ENCODE peak calls at places on chromosome 4, in ten cellular contexts. One of them, this sample, is unnamed.

GRCh38 chr4:39770969-39771724 is 73.2 kb downstream of the UBE2K start:
- DNase-seq in IMR-90: no peak
- DNase-seq in GM23248: no peak
- DNase-seq in SK-N-SH: peak; percentile 27
- DNase-seq in GM13977: no peak
- DNase-seq in Peyer's patch: no peak
- DNase-seq in amygdala: no peak
- DNase-seq in posterior cingulate gyrus: no peak
- DNase-seq in OCI-LY7: no peak
- DNase-seq in NCI-H1694 treated with DMSO at 0.1 percent for 48 hours: no peak
- DNase-seq in this sample: no peak

GRCh38 chr4:88985088-88985779 is 71.8 kb downstream of the FAM13A start:
- DNase-seq in NCI-H1694 treated with DMSO at 0.1 percent for 48 hours: no peak
- DNase-seq in IMR-90: peak; percentile 89
- DNase-seq in Peyer's patch: no peak
- DNase-seq in posterior cingulate gyrus: no peak
- DNase-seq in OCI-LY7: no peak
- DNase-seq in amygdala: no peak
- DNase-seq in GM13977: no peak
- DNase-seq in SK-N-SH: no peak
- DNase-seq in GM23248: peak; percentile 65
- DNase-seq in this sample: no peak

GRCh38 chr4:41258783-41259182 is 2.1 kb downstream of the UCHL1 start:
- DNase-seq in IMR-90: peak; percentile 86
- DNase-seq in NCI-H1694 treated with DMSO at 0.1 percent for 48 hours: peak; percentile 40
- DNase-seq in OCI-LY7: peak; percentile 71
- DNase-seq in GM23248: peak; percentile 82
- DNase-seq in posterior cingulate gyrus: peak; percentile 35
- DNase-seq in Peyer's patch: no peak
- DNase-seq in GM13977: no peak
- DNase-seq in amygdala: peak; percentile 4
- DNase-seq in SK-N-SH: peak; percentile 54
- DNase-seq in this sample: no peak

GRCh38 chr4:185887125-185887524 is 75.1 kb upstream of the SORBS2 start:
- DNase-seq in OCI-LY7: peak; percentile 63
- DNase-seq in amygdala: no peak
- DNase-seq in SK-N-SH: no peak
- DNase-seq in posterior cingulate gyrus: no peak
- DNase-seq in IMR-90: no peak
- DNase-seq in GM23248: no peak
- DNase-seq in NCI-H1694 treated with DMSO at 0.1 percent for 48 hours: no peak
- DNase-seq in GM13977: no peak
- DNase-seq in Peyer's patch: no peak
- DNase-seq in this sample: no peak

GRCh38 chr4:29549308-29549707 is 1170.9 kb upstream of the PCDH7 start:
- DNase-seq in IMR-90: peak; percentile 47
- DNase-seq in GM13977: no peak
- DNase-seq in OCI-LY7: no peak
- DNase-seq in SK-N-SH: no peak
- DNase-seq in NCI-H1694 treated with DMSO at 0.1 percent for 48 hours: no peak
- DNase-seq in amygdala: no peak
- DNase-seq in GM23248: no peak
- DNase-seq in Peyer's patch: no peak
- DNase-seq in posterior cingulate gyrus: no peak
- DNase-seq in this sample: no peak

GRCh38 chr4:188175288-188175687 is 36.0 kb downstream of the TRIML1 start:
- DNase-seq in NCI-H1694 treated with DMSO at 0.1 percent for 48 hours: no peak
- DNase-seq in OCI-LY7: no peak
- DNase-seq in posterior cingulate gyrus: no peak
- DNase-seq in IMR-90: peak; percentile 28
- DNase-seq in GM13977: no peak
- DNase-seq in amygdala: no peak
- DNase-seq in SK-N-SH: no peak
- DNase-seq in Peyer's patch: no peak
- DNase-seq in GM23248: no peak
- DNase-seq in this sample: no peak

GRCh38 chr4:26459756-26460530 is 30.3 kb downstream of the CCKAR start:
- DNase-seq in SK-N-SH: no peak
- DNase-seq in IMR-90: peak; percentile 90
- DNase-seq in OCI-LY7: no peak
- DNase-seq in NCI-H1694 treated with DMSO at 0.1 percent for 48 hours: no peak
- DNase-seq in Peyer's patch: no peak
- DNase-seq in posterior cingulate gyrus: no peak
- DNase-seq in GM23248: peak; percentile 73
- DNase-seq in amygdala: no peak
- DNase-seq in GM13977: no peak
- DNase-seq in this sample: peak; percentile 62

GRCh38 chr4:112813790-112814189 is 176.8 kb downstream of the LARP7 start:
- DNase-seq in GM23248: peak; percentile 77
- DNase-seq in IMR-90: peak; percentile 34
- DNase-seq in amygdala: no peak
- DNase-seq in posterior cingulate gyrus: no peak
- DNase-seq in GM13977: peak; percentile 54
- DNase-seq in OCI-LY7: no peak
- DNase-seq in Peyer's patch: no peak
- DNase-seq in NCI-H1694 treated with DMSO at 0.1 percent for 48 hours: no peak
- DNase-seq in SK-N-SH: no peak
- DNase-seq in this sample: no peak

GRCh38 chr4:94897023-94897422 is 139.3 kb downstream of the BMPR1B start:
- DNase-seq in OCI-LY7: no peak
- DNase-seq in NCI-H1694 treated with DMSO at 0.1 percent for 48 hours: no peak
- DNase-seq in SK-N-SH: no peak
- DNase-seq in GM13977: no peak
- DNase-seq in Peyer's patch: no peak
- DNase-seq in IMR-90: no peak
- DNase-seq in posterior cingulate gyrus: no peak
- DNase-seq in amygdala: no peak
- DNase-seq in GM23248: no peak
- DNase-seq in this sample: no peak

GRCh38 chr4:140609548-140610425 is 41.0 kb upstream of the UCP1 start:
- DNase-seq in NCI-H1694 treated with DMSO at 0.1 percent for 48 hours: peak; percentile 76
- DNase-seq in IMR-90: peak; percentile 55
- DNase-seq in GM13977: peak; percentile 72
- DNase-seq in OCI-LY7: peak; percentile 75
- DNase-seq in amygdala: no peak
- DNase-seq in GM23248: peak; percentile 72
- DNase-seq in SK-N-SH: peak; percentile 83
- DNase-seq in posterior cingulate gyrus: no peak
- DNase-seq in Peyer's patch: no peak
- DNase-seq in this sample: no peak

GRCh38 chr4:4781936-4782754 is 77.3 kb upstream of the MSX1 start:
- DNase-seq in GM13977: no peak
- DNase-seq in IMR-90: peak; percentile 72
- DNase-seq in Peyer's patch: no peak
- DNase-seq in OCI-LY7: no peak
- DNase-seq in amygdala: no peak
- DNase-seq in SK-N-SH: peak; percentile 41
- DNase-seq in NCI-H1694 treated with DMSO at 0.1 percent for 48 hours: no peak
- DNase-seq in GM23248: peak; percentile 80
- DNase-seq in posterior cingulate gyrus: no peak
- DNase-seq in this sample: no peak

GRCh38 chr4:121217385-121217784 is 53.3 kb upstream of the TNIP3 start:
- DNase-seq in Peyer's patch: no peak
- DNase-seq in SK-N-SH: no peak
- DNase-seq in amygdala: no peak
- DNase-seq in posterior cingulate gyrus: no peak
- DNase-seq in GM13977: no peak
- DNase-seq in IMR-90: peak; percentile 46
- DNase-seq in OCI-LY7: no peak
- DNase-seq in GM23248: peak; percentile 76
- DNase-seq in NCI-H1694 treated with DMSO at 0.1 percent for 48 hours: no peak
- DNase-seq in this sample: no peak

GRCh38 chr4:41256131-41256739 is 493 bp upstream of the UCHL1 start:
- DNase-seq in OCI-LY7: peak; percentile 27
- DNase-seq in amygdala: no peak
- DNase-seq in GM23248: peak; percentile 36
- DNase-seq in SK-N-SH: peak; percentile 60
- DNase-seq in NCI-H1694 treated with DMSO at 0.1 percent for 48 hours: no peak
- DNase-seq in GM13977: no peak
- DNase-seq in Peyer's patch: no peak
- DNase-seq in posterior cingulate gyrus: no peak
- DNase-seq in IMR-90: peak; percentile 74
- DNase-seq in this sample: no peak

GRCh38 chr4:30855232-30855631 is 135.1 kb downstream of the PCDH7 start:
- DNase-seq in amygdala: no peak
- DNase-seq in SK-N-SH: no peak
- DNase-seq in OCI-LY7: no peak
- DNase-seq in Peyer's patch: no peak
- DNase-seq in GM13977: no peak
- DNase-seq in posterior cingulate gyrus: no peak
- DNase-seq in NCI-H1694 treated with DMSO at 0.1 percent for 48 hours: no peak
- DNase-seq in GM23248: no peak
- DNase-seq in IMR-90: no peak
- DNase-seq in this sample: no peak

GRCh38 chr4:25667931-25668557 is 12.4 kb downstream of the SLC34A2 start:
- DNase-seq in posterior cingulate gyrus: no peak
- DNase-seq in amygdala: no peak
- DNase-seq in IMR-90: no peak
- DNase-seq in Peyer's patch: no peak
- DNase-seq in NCI-H1694 treated with DMSO at 0.1 percent for 48 hours: no peak
- DNase-seq in GM13977: no peak
- DNase-seq in OCI-LY7: no peak
- DNase-seq in GM23248: no peak
- DNase-seq in SK-N-SH: no peak
- DNase-seq in this sample: no peak

GRCh38 chr4:85498068-85498733 is 23.3 kb downstream of the ARHGAP24 start:
- DNase-seq in GM13977: peak; percentile 31
- DNase-seq in GM23248: peak; percentile 86
- DNase-seq in posterior cingulate gyrus: no peak
- DNase-seq in NCI-H1694 treated with DMSO at 0.1 percent for 48 hours: no peak
- DNase-seq in SK-N-SH: no peak
- DNase-seq in Peyer's patch: no peak
- DNase-seq in IMR-90: peak; percentile 28
- DNase-seq in amygdala: no peak
- DNase-seq in OCI-LY7: no peak
- DNase-seq in this sample: no peak

GRCh38 chr4:8647626-8648025 is 55.1 kb downstream of the CPZ start:
- DNase-seq in SK-N-SH: no peak
- DNase-seq in IMR-90: no peak
- DNase-seq in GM23248: no peak
- DNase-seq in GM13977: no peak
- DNase-seq in amygdala: no peak
- DNase-seq in NCI-H1694 treated with DMSO at 0.1 percent for 48 hours: no peak
- DNase-seq in Peyer's patch: no peak
- DNase-seq in posterior cingulate gyrus: no peak
- DNase-seq in OCI-LY7: no peak
- DNase-seq in this sample: no peak

GRCh38 chr4:107148922-107149321 is 112.8 kb upstream of the DKK2 start:
- DNase-seq in IMR-90: no peak
- DNase-seq in posterior cingulate gyrus: no peak
- DNase-seq in GM23248: no peak
- DNase-seq in Peyer's patch: no peak
- DNase-seq in NCI-H1694 treated with DMSO at 0.1 percent for 48 hours: no peak
- DNase-seq in amygdala: no peak
- DNase-seq in SK-N-SH: no peak
- DNase-seq in GM13977: no peak
- DNase-seq in OCI-LY7: no peak
- DNase-seq in this sample: no peak

GRCh38 chr4:2862528-2862927 is 18.9 kb downstream of the ADD1 start:
- DNase-seq in posterior cingulate gyrus: no peak
- DNase-seq in SK-N-SH: no peak
- DNase-seq in NCI-H1694 treated with DMSO at 0.1 percent for 48 hours: no peak
- DNase-seq in Peyer's patch: no peak
- DNase-seq in GM23248: peak; percentile 71
- DNase-seq in IMR-90: peak; percentile 41
- DNase-seq in GM13977: no peak
- DNase-seq in amygdala: no peak
- DNase-seq in OCI-LY7: no peak
- DNase-seq in this sample: no peak

GRCh38 chr4:142598132-142598531 is 248.0 kb downstream of the INPP4B start:
- DNase-seq in SK-N-SH: no peak
- DNase-seq in GM13977: no peak
- DNase-seq in IMR-90: peak; percentile 10
- DNase-seq in posterior cingulate gyrus: no peak
- DNase-seq in GM23248: peak; percentile 16
- DNase-seq in NCI-H1694 treated with DMSO at 0.1 percent for 48 hours: no peak
- DNase-seq in amygdala: no peak
- DNase-seq in OCI-LY7: no peak
- DNase-seq in Peyer's patch: no peak
- DNase-seq in this sample: no peak

GRCh38 chr4:150609131-150609530 is 27.2 kb downstream of the MAB21L2 start:
- DNase-seq in OCI-LY7: no peak
- DNase-seq in posterior cingulate gyrus: no peak
- DNase-seq in NCI-H1694 treated with DMSO at 0.1 percent for 48 hours: no peak
- DNase-seq in Peyer's patch: no peak
- DNase-seq in amygdala: no peak
- DNase-seq in GM23248: no peak
- DNase-seq in GM13977: no peak
- DNase-seq in IMR-90: peak; percentile 19
- DNase-seq in SK-N-SH: no peak
- DNase-seq in this sample: no peak

GRCh38 chr4:140423106-140423505 is 4.3 kb downstream of the CLGN start:
- DNase-seq in amygdala: no peak
- DNase-seq in Peyer's patch: no peak
- DNase-seq in OCI-LY7: no peak
- DNase-seq in NCI-H1694 treated with DMSO at 0.1 percent for 48 hours: no peak
- DNase-seq in posterior cingulate gyrus: no peak
- DNase-seq in GM23248: peak; percentile 69
- DNase-seq in GM13977: no peak
- DNase-seq in SK-N-SH: no peak
- DNase-seq in IMR-90: peak; percentile 25
- DNase-seq in this sample: no peak

GRCh38 chr4:156889616-156890594 is 81.7 kb downstream of the PDGFC start:
- DNase-seq in IMR-90: peak; percentile 83
- DNase-seq in posterior cingulate gyrus: no peak
- DNase-seq in OCI-LY7: no peak
- DNase-seq in amygdala: no peak
- DNase-seq in NCI-H1694 treated with DMSO at 0.1 percent for 48 hours: no peak
- DNase-seq in GM23248: peak; percentile 87
- DNase-seq in Peyer's patch: no peak
- DNase-seq in SK-N-SH: no peak
- DNase-seq in GM13977: no peak
- DNase-seq in this sample: no peak

GRCh38 chr4:89067407-89067806 is 10.4 kb upstream of the FAM13A start:
- DNase-seq in NCI-H1694 treated with DMSO at 0.1 percent for 48 hours: no peak
- DNase-seq in SK-N-SH: no peak
- DNase-seq in Peyer's patch: no peak
- DNase-seq in IMR-90: no peak
- DNase-seq in OCI-LY7: no peak
- DNase-seq in GM13977: no peak
- DNase-seq in GM23248: peak; percentile 48
- DNase-seq in posterior cingulate gyrus: no peak
- DNase-seq in amygdala: no peak
- DNase-seq in this sample: no peak

GRCh38 chr4:23906839-23907238 is 17.0 kb upstream of the PPARGC1A start:
- DNase-seq in GM23248: no peak
- DNase-seq in GM13977: no peak
- DNase-seq in OCI-LY7: no peak
- DNase-seq in SK-N-SH: no peak
- DNase-seq in amygdala: no peak
- DNase-seq in Peyer's patch: no peak
- DNase-seq in NCI-H1694 treated with DMSO at 0.1 percent for 48 hours: no peak
- DNase-seq in posterior cingulate gyrus: no peak
- DNase-seq in IMR-90: no peak
- DNase-seq in this sample: no peak